ENCODE peak calls at places on chromosomes 2 and 18, in six cellular contexts. One of them, this sample, is unnamed.

GRCh38 chr2:223469270-223470057 is 132.7 kb downstream of the SCG2 start:
- DNase-seq in body of pancreas: no peak
- DNase-seq in MCF 10A: peak; percentile 33
- DNase-seq in nephron progenitor cell: no peak
- DNase-seq in AG09309: peak; percentile 35
- DNase-seq in endodermal cell: no peak
- DNase-seq in this sample: peak; percentile 67

GRCh38 chr2:81304154-81304830 is 999.7 kb upstream of the LRRTM1 start:
- DNase-seq in body of pancreas: no peak
- DNase-seq in MCF 10A: peak; percentile 61
- DNase-seq in nephron progenitor cell: peak; percentile 12
- DNase-seq in AG09309: no peak
- DNase-seq in endodermal cell: peak; percentile 62
- DNase-seq in this sample: no peak

GRCh38 chr2:233430651-233431050 is 76.4 kb downstream of the DGKD start:
- DNase-seq in body of pancreas: no peak
- DNase-seq in MCF 10A: no peak
- DNase-seq in nephron progenitor cell: no peak
- DNase-seq in AG09309: no peak
- DNase-seq in endodermal cell: no peak
- DNase-seq in this sample: no peak

GRCh38 chr18:79819951-79820351 is 22.2 kb downstream of the KCNG2 start:
- DNase-seq in body of pancreas: no peak
- DNase-seq in MCF 10A: no peak
- DNase-seq in nephron progenitor cell: no peak
- DNase-seq in AG09309: no peak
- DNase-seq in endodermal cell: no peak
- DNase-seq in this sample: no peak

GRCh38 chr2:180573951-180574350 is 406.5 kb upstream of the UBE2E3 start:
- DNase-seq in body of pancreas: no peak
- DNase-seq in MCF 10A: peak; percentile 58
- DNase-seq in nephron progenitor cell: no peak
- DNase-seq in AG09309: no peak
- DNase-seq in endodermal cell: no peak
- DNase-seq in this sample: no peak

GRCh38 chr18:34697891-34698290 is 12.2 kb upstream of the DTNA start:
- DNase-seq in body of pancreas: no peak
- DNase-seq in MCF 10A: peak; percentile 68
- DNase-seq in nephron progenitor cell: no peak
- DNase-seq in AG09309: no peak
- DNase-seq in endodermal cell: no peak
- DNase-seq in this sample: no peak

GRCh38 chr2:98505311-98505808 is 60.7 kb downstream of the INPP4A start:
- DNase-seq in body of pancreas: no peak
- DNase-seq in MCF 10A: no peak
- DNase-seq in nephron progenitor cell: no peak
- DNase-seq in AG09309: no peak
- DNase-seq in endodermal cell: no peak
- DNase-seq in this sample: no peak

GRCh38 chr2:187224989-187225388 is 223.1 kb downstream of the CALCRL start:
- DNase-seq in body of pancreas: no peak
- DNase-seq in MCF 10A: no peak
- DNase-seq in nephron progenitor cell: no peak
- DNase-seq in AG09309: no peak
- DNase-seq in endodermal cell: peak; percentile 75
- DNase-seq in this sample: no peak

GRCh38 chr2:70796247-70796646 is 5.8 kb upstream of the FIGLA start:
- DNase-seq in body of pancreas: no peak
- DNase-seq in MCF 10A: no peak
- DNase-seq in nephron progenitor cell: no peak
- DNase-seq in AG09309: no peak
- DNase-seq in endodermal cell: peak; percentile 63
- DNase-seq in this sample: no peak

GRCh38 chr2:64838817-64839216 is 150.4 kb upstream of the SLC1A4 start:
- DNase-seq in body of pancreas: no peak
- DNase-seq in MCF 10A: peak; percentile 95
- DNase-seq in nephron progenitor cell: no peak
- DNase-seq in AG09309: peak; percentile 93
- DNase-seq in endodermal cell: no peak
- DNase-seq in this sample: peak; percentile 81

GRCh38 chr2:241987726-241988125 is 118.2 kb downstream of the RTP5 start:
- DNase-seq in body of pancreas: peak; percentile 9
- DNase-seq in MCF 10A: no peak
- DNase-seq in nephron progenitor cell: no peak
- DNase-seq in AG09309: no peak
- DNase-seq in endodermal cell: no peak
- DNase-seq in this sample: no peak

GRCh38 chr2:72000110-72000509 is 147.6 kb downstream of the CYP26B1 start:
- DNase-seq in body of pancreas: no peak
- DNase-seq in MCF 10A: no peak
- DNase-seq in nephron progenitor cell: no peak
- DNase-seq in AG09309: no peak
- DNase-seq in endodermal cell: peak; percentile 73
- DNase-seq in this sample: no peak

DNA sequence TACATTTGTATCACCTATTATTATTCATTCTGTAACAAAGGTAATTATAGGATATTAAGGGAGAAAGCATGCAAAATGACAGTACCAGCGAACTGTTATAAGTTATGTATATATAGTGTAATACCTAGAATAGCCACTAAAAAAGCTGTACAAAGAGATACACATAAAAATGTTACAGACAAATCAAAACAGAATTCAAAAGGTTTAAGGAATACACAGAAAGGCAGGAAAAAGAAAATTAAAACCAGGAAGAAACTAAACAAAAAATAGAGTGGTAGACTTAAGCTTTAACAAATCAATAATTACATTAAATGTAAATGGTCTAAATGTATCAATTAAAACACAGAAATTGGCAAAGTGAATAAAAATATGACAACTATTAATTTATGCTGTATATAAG is 176.4 kb upstream of the REV1 start:
- DNase-seq in body of pancreas: no peak
- DNase-seq in MCF 10A: no peak
- DNase-seq in nephron progenitor cell: no peak
- DNase-seq in AG09309: no peak
- DNase-seq in endodermal cell: no peak
- DNase-seq in this sample: no peak
- TF ChIP-seq CTCF in body of pancreas: no peak
- TF ChIP-seq CTCF in MCF 10A: no peak
- TF ChIP-seq CTCF in nephron progenitor cell: peak; percentile 16
- TF ChIP-seq CTCF in AG09309: no peak
- TF ChIP-seq CTCF in endodermal cell: peak; percentile 55
- TF ChIP-seq CTCF in this sample: no peak

GRCh38 chr18:27608742-27609141 is 423.6 kb upstream of the CHST9 start:
- DNase-seq in body of pancreas: no peak
- DNase-seq in MCF 10A: peak; percentile 37
- DNase-seq in nephron progenitor cell: no peak
- DNase-seq in AG09309: no peak
- DNase-seq in endodermal cell: no peak
- DNase-seq in this sample: no peak
- TF ChIP-seq CTCF in body of pancreas: no peak
- TF ChIP-seq CTCF in MCF 10A: peak; percentile 54
- TF ChIP-seq CTCF in nephron progenitor cell: peak; percentile 11
- TF ChIP-seq CTCF in AG09309: peak; percentile 47
- TF ChIP-seq CTCF in endodermal cell: peak; percentile 78
- TF ChIP-seq CTCF in this sample: peak; percentile 15

GRCh38 chr2:42771546-42772153 is 7.7 kb upstream of the OXER1 start:
- DNase-seq in body of pancreas: no peak
- DNase-seq in MCF 10A: no peak
- DNase-seq in nephron progenitor cell: no peak
- DNase-seq in AG09309: no peak
- DNase-seq in endodermal cell: no peak
- DNase-seq in this sample: no peak

GRCh38 chr2:42767899-42768705 is 4.2 kb upstream of the OXER1 start:
- DNase-seq in body of pancreas: no peak
- DNase-seq in MCF 10A: no peak
- DNase-seq in nephron progenitor cell: no peak
- DNase-seq in AG09309: no peak
- DNase-seq in endodermal cell: peak; percentile 47
- DNase-seq in this sample: no peak

GRCh38 chr2:42769583-42770287 is 5.8 kb upstream of the OXER1 start:
- DNase-seq in body of pancreas: no peak
- DNase-seq in MCF 10A: no peak
- DNase-seq in nephron progenitor cell: no peak
- DNase-seq in AG09309: no peak
- DNase-seq in endodermal cell: no peak
- DNase-seq in this sample: no peak

GRCh38 chr2:42768706-42769256 is 4.8 kb upstream of the OXER1 start:
- DNase-seq in body of pancreas: no peak
- DNase-seq in MCF 10A: no peak
- DNase-seq in nephron progenitor cell: no peak
- DNase-seq in AG09309: no peak
- DNase-seq in endodermal cell: no peak
- DNase-seq in this sample: no peak

DNA sequence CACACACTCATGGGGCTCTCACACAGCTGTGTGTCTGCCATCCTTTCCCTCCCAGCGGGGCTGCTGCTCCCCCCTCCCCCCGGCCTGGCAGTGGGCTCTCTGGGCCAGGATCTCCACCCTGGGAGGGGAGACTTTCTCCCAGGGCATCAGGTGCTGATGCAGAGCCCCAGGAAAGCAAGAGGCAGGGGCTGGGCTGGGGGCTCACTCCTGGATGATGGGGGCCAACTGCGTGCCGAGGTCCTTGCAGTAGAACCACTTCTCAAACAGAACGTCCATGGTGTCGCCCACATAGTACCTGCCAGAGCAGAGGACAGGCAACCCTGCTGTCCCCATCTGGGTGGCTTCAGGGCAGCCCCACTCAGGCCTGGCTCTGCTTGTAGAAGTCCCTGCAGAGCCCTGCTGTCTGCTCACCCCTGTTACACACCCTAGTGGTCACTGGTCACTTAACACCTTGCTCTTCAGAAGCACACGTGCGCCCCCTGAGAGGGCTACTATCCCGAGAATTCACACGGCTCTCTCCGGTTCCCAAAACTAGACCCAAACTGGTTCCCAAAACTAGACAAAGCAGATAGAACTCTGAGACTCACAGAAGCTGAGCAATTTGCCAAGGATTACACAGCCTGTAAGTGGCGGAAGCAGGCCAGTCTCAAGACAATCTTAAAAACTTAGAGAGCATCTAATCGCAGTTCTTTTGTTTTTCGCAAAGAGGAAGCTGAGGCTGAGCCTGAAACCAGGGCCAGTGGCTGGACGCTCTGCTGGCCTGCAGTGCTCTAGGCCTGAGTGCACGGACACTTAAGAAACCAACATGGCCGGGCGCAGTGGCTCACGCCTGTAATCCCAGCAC is 6.6 kb upstream of the OXER1 start:
- DNase-seq in body of pancreas: peak; percentile 34
- DNase-seq in MCF 10A: peak; percentile 47
- DNase-seq in nephron progenitor cell: peak; percentile 42
- DNase-seq in AG09309: no peak
- DNase-seq in endodermal cell: peak; percentile 88
- DNase-seq in this sample: no peak
- TF ChIP-seq CTCF in body of pancreas: peak; percentile 41
- TF ChIP-seq CTCF in MCF 10A: peak; percentile 12
- TF ChIP-seq CTCF in nephron progenitor cell: peak; percentile 54
- TF ChIP-seq CTCF in AG09309: peak; percentile 56
- TF ChIP-seq CTCF in endodermal cell: peak; percentile 87
- TF ChIP-seq CTCF in this sample: peak; percentile 40

GRCh38 chr2:149719695-149720094 is 132.1 kb upstream of the MMADHC start:
- DNase-seq in body of pancreas: no peak
- DNase-seq in MCF 10A: no peak
- DNase-seq in nephron progenitor cell: no peak
- DNase-seq in AG09309: no peak
- DNase-seq in endodermal cell: no peak
- DNase-seq in this sample: no peak

GRCh38 chr2:149720615-149721014 is 133.0 kb upstream of the MMADHC start:
- DNase-seq in body of pancreas: no peak
- DNase-seq in MCF 10A: no peak
- DNase-seq in nephron progenitor cell: no peak
- DNase-seq in AG09309: no peak
- DNase-seq in endodermal cell: no peak
- DNase-seq in this sample: no peak

GRCh38 chr2:149715894-149716293 is 128.3 kb upstream of the MMADHC start:
- DNase-seq in body of pancreas: no peak
- DNase-seq in MCF 10A: no peak
- DNase-seq in nephron progenitor cell: no peak
- DNase-seq in AG09309: no peak
- DNase-seq in endodermal cell: no peak
- DNase-seq in this sample: no peak

GRCh38 chr2:149716687-149717086 is 129.1 kb upstream of the MMADHC start:
- DNase-seq in body of pancreas: no peak
- DNase-seq in MCF 10A: no peak
- DNase-seq in nephron progenitor cell: no peak
- DNase-seq in AG09309: no peak
- DNase-seq in endodermal cell: peak; percentile 54
- DNase-seq in this sample: no peak

DNA sequence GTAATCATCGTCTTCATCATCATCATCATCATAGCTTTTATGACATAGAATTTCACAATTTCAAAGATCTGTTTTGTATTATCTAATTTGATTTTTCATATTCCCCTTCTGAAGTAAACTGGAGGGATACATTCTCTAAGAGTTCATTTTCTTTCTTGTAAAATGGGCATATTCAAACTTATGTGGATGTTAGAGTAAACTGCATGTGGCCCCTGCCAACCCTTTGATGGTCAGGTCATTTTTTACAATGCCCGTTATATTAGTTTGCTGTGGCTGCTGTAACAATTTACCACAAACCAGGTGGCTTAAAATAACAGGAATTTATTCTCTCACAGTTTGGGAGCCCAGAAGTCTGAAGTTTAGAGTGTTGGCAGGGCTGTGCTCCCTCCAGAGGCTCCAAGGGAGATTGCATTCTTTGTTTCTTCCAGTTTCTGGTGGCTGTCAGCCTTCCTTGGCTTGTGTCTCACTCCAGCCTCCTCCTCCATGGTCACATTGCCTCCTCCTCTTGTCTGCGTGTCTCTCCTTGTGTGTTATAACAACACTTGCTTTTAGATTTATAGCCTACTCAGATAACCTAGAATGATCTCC is 127.5 kb upstream of the MMADHC start:
- DNase-seq in body of pancreas: no peak
- DNase-seq in MCF 10A: peak; percentile 63
- DNase-seq in nephron progenitor cell: no peak
- DNase-seq in AG09309: peak; percentile 33
- DNase-seq in endodermal cell: peak; percentile 78
- DNase-seq in this sample: no peak
- TF ChIP-seq CTCF in body of pancreas: peak; percentile 41
- TF ChIP-seq CTCF in MCF 10A: peak; percentile 67
- TF ChIP-seq CTCF in nephron progenitor cell: peak; percentile 39
- TF ChIP-seq CTCF in AG09309: peak; percentile 77
- TF ChIP-seq CTCF in endodermal cell: peak; percentile 81
- TF ChIP-seq CTCF in this sample: peak; percentile 77

DNA sequence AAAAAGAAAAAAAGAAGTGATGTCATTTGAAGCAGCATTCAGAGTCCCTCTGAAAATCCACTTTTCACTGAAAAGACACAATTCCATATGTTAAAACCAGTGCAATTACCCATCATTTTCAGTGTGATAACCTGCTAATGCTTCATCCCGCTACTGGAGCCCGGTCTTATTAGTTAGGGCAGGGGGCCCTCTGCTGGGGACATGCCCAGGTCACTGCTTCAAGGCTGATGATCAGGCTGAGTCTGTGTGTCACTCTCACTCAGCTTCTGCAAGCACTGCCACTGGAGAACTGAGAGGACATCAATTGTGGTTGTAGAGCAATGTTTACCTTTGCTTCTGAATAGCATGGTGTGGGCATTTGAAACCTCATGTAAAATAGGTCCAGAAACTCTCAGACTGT is 49.1 kb upstream of the NXPH2 start:
- DNase-seq in body of pancreas: peak; percentile 27
- DNase-seq in MCF 10A: peak; percentile 45
- DNase-seq in nephron progenitor cell: peak; percentile 73
- DNase-seq in AG09309: no peak
- DNase-seq in endodermal cell: peak; percentile 91
- DNase-seq in this sample: no peak
- TF ChIP-seq CTCF in body of pancreas: peak; percentile 30
- TF ChIP-seq CTCF in MCF 10A: peak; percentile 46
- TF ChIP-seq CTCF in nephron progenitor cell: peak; percentile 67
- TF ChIP-seq CTCF in AG09309: no peak
- TF ChIP-seq CTCF in endodermal cell: peak; percentile 91
- TF ChIP-seq CTCF in this sample: no peak

This sample was measured in AG04449.